ENCODE peak calls at places on chromosomes 5 and 9, in five cellular contexts. H is Daoy; X is activated gamma-delta T cell treated with Interleukin-2 at 50 U/mL for 16 hours; T is central memory CD8-positive, alpha-beta T cell; A is hippocampal formation. J is an unnamed sample.

GRCh38 chr9:99336005-99336404 is 113.9 kb downstream of the SEC61B start:
- DNase-seq in A (no peak), T (no peak), H (no peak), X (no peak), J (no peak)

GRCh38 chr5:131682824-131683223 is 47.8 kb upstream of the RAPGEF6 start:
- DNase-seq in X (no peak), H (no peak), A (no peak), T (no peak), J (no peak)

GRCh38 chr5:68554566-68555279 is 339.2 kb downstream of the PIK3R1 start:
- DNase-seq in H (peak), A (no peak), X (no peak), T (no peak), J (no peak)

GRCh38 chr5:137639645-137640044 is 96.2 kb downstream of the KLHL3 start:
- DNase-seq in H (no peak), T (no peak), A (peak), X (no peak), J (no peak)

GRCh38 chr5:157449011-157449723 is 10.8 kb upstream of the NIPAL4 start:
- DNase-seq in H (no peak), X (no peak), T (no peak), A (peak), J (no peak)

GRCh38 chr9:86636051-86636450 is 281.8 kb upstream of the TUT7 start:
- DNase-seq in A (no peak), T (no peak), X (no peak), H (no peak), J (no peak)

GRCh38 chr9:132260846-132261245 is 93.9 kb downstream of the SETX start:
- DNase-seq in T (no peak), X (no peak), H (no peak), A (no peak), J (no peak)

GRCh38 chr9:100498592-100498991 is 25.6 kb downstream of the TMEFF1 start:
- DNase-seq in T (no peak), H (peak), A (no peak), X (no peak), J (no peak)

GRCh38 chr5:175655411-175655810 is 2.5 kb upstream of the HRH2 start:
- DNase-seq in X (no peak), H (no peak), T (no peak), A (no peak), J (no peak)

GRCh38 chr5:160166973-160167622 is 47.8 kb upstream of the PWWP2A start:
- DNase-seq in A (no peak), H (no peak), X (no peak), T (no peak), J (no peak)

GRCh38 chr5:143495823-143496275 is 92.4 kb upstream of the NR3C1 start:
- DNase-seq in T (no peak), A (peak), H (peak), X (no peak), J (no peak)

GRCh38 chr5:112240011-112240410 is 179.1 kb downstream of the EPB41L4A start:
- DNase-seq in X (no peak), T (no peak), H (peak), A (no peak), J (no peak)

GRCh38 chr9:36023260-36024048 is 13.3 kb upstream of the RECK start:
- DNase-seq in A (peak), T (peak), H (peak), X (peak), J (peak)

GRCh38 chr9:136947955-136948510 is 3.0 kb downstream of the C8G start:
- DNase-seq in T (no peak), A (peak), X (no peak), H (peak), J (no peak)

J was measured in effector memory CD8-positive, alpha-beta T cell.